ENCODE peak calls at places on chromosomes 16 and 17, in eight cellular contexts. One of them, this sample, is unnamed.

GRCh38 chr16:29845656-29846055 is 17.4 kb downstream of the CDIPT start:
- DNase-seq in RWPE1: no peak
- DNase-seq in kidney: no peak
- DNase-seq in tibial nerve: no peak
- DNase-seq in uterus: no peak
- DNase-seq in H9: no peak
- DNase-seq in coronary artery: no peak
- DNase-seq in PC-3: no peak
- DNase-seq in this sample: no peak

GRCh38 chr16:71622088-71622487 is 3.9 kb upstream of the MARVELD3 start:
- DNase-seq in uterus: no peak
- DNase-seq in RWPE1: no peak
- DNase-seq in coronary artery: no peak
- DNase-seq in tibial nerve: no peak
- DNase-seq in H9: no peak
- DNase-seq in kidney: no peak
- DNase-seq in PC-3: no peak
- DNase-seq in this sample: no peak

GRCh38 chr17:50289268-50289667 is 15.0 kb downstream of the TMEM92 start:
- DNase-seq in tibial nerve: no peak
- DNase-seq in H9: no peak
- DNase-seq in PC-3: no peak
- DNase-seq in coronary artery: no peak
- DNase-seq in RWPE1: no peak
- DNase-seq in kidney: peak; percentile 16
- DNase-seq in uterus: peak; percentile 54
- DNase-seq in this sample: no peak

GRCh38 chr16:21239646-21240045 is 6.1 kb downstream of the ANKS4B start:
- DNase-seq in kidney: no peak
- DNase-seq in RWPE1: no peak
- DNase-seq in PC-3: no peak
- DNase-seq in H9: no peak
- DNase-seq in tibial nerve: no peak
- DNase-seq in uterus: no peak
- DNase-seq in coronary artery: no peak
- DNase-seq in this sample: no peak

GRCh38 chr16:5595849-5596248 is 498.3 kb upstream of the EEF2KMT start:
- DNase-seq in uterus: no peak
- DNase-seq in kidney: no peak
- DNase-seq in tibial nerve: no peak
- DNase-seq in coronary artery: no peak
- DNase-seq in RWPE1: no peak
- DNase-seq in PC-3: no peak
- DNase-seq in H9: no peak
- DNase-seq in this sample: no peak

GRCh38 chr17:32953883-32954282 is 25.9 kb downstream of the TMEM98 start:
- DNase-seq in kidney: no peak
- DNase-seq in RWPE1: no peak
- DNase-seq in uterus: no peak
- DNase-seq in coronary artery: no peak
- DNase-seq in PC-3: no peak
- DNase-seq in H9: no peak
- DNase-seq in tibial nerve: no peak
- DNase-seq in this sample: no peak

GRCh38 chr16:72847187-72848044 is 200.5 kb downstream of the ZFHX3 start:
- DNase-seq in RWPE1: no peak
- DNase-seq in PC-3: peak; percentile 19
- DNase-seq in tibial nerve: no peak
- DNase-seq in coronary artery: peak; percentile 73
- DNase-seq in uterus: no peak
- DNase-seq in H9: peak; percentile 74
- DNase-seq in kidney: no peak
- DNase-seq in this sample: no peak

GRCh38 chr16:77327717-77328116 is 107.1 kb downstream of the ADAMTS18 start:
- DNase-seq in kidney: no peak
- DNase-seq in PC-3: no peak
- DNase-seq in coronary artery: no peak
- DNase-seq in H9: no peak
- DNase-seq in uterus: no peak
- DNase-seq in RWPE1: no peak
- DNase-seq in tibial nerve: no peak
- DNase-seq in this sample: no peak

GRCh38 chr16:19136549-19137196 is 22.9 kb downstream of the ITPRIPL2 start:
- DNase-seq in coronary artery: no peak
- DNase-seq in H9: no peak
- DNase-seq in tibial nerve: peak; percentile 50
- DNase-seq in PC-3: peak; percentile 13
- DNase-seq in kidney: no peak
- DNase-seq in RWPE1: no peak
- DNase-seq in uterus: no peak
- DNase-seq in this sample: no peak

GRCh38 chr16:595094-595528 is 5.2 kb downstream of the RAB40C start:
- DNase-seq in uterus: no peak
- DNase-seq in H9: no peak
- DNase-seq in coronary artery: no peak
- DNase-seq in PC-3: no peak
- DNase-seq in kidney: no peak
- DNase-seq in tibial nerve: no peak
- DNase-seq in RWPE1: no peak
- DNase-seq in this sample: peak; percentile 49

GRCh38 chr17:37642706-37643105 is 540 bp downstream of the DDX52 start:
- DNase-seq in coronary artery: no peak
- DNase-seq in kidney: no peak
- DNase-seq in H9: no peak
- DNase-seq in RWPE1: peak; percentile 43
- DNase-seq in tibial nerve: no peak
- DNase-seq in PC-3: peak; percentile 19
- DNase-seq in uterus: no peak
- DNase-seq in this sample: no peak

GRCh38 chr17:37643118-37643766 is at the start of gene DDX52:
- DNase-seq in PC-3: peak; percentile 85
- DNase-seq in tibial nerve: peak; percentile 88
- DNase-seq in kidney: peak; percentile 96
- DNase-seq in uterus: peak; percentile 90
- DNase-seq in RWPE1: peak; percentile 97
- DNase-seq in H9: peak; percentile 87
- DNase-seq in coronary artery: peak; percentile 90
- DNase-seq in this sample: peak; percentile 95

GRCh38 chr17:37648555-37648954 is 5.3 kb upstream of the DDX52 start:
- DNase-seq in uterus: no peak
- DNase-seq in coronary artery: no peak
- DNase-seq in H9: no peak
- DNase-seq in tibial nerve: no peak
- DNase-seq in kidney: no peak
- DNase-seq in PC-3: peak; percentile 57
- DNase-seq in RWPE1: peak; percentile 23
- DNase-seq in this sample: no peak

GRCh38 chr17:37640016-37640415 is 3.2 kb downstream of the DDX52 start:
- DNase-seq in tibial nerve: no peak
- DNase-seq in H9: no peak
- DNase-seq in PC-3: no peak
- DNase-seq in kidney: no peak
- DNase-seq in uterus: no peak
- DNase-seq in coronary artery: no peak
- DNase-seq in RWPE1: no peak
- DNase-seq in this sample: no peak

GRCh38 chr17:37643829-37644228 is 583 bp upstream of the DDX52 start:
- DNase-seq in coronary artery: no peak
- DNase-seq in H9: no peak
- DNase-seq in RWPE1: no peak
- DNase-seq in PC-3: no peak
- DNase-seq in uterus: no peak
- DNase-seq in tibial nerve: no peak
- DNase-seq in kidney: no peak
- DNase-seq in this sample: no peak
- H3K27ac ChIP-seq in coronary artery: peak overlapping the region; percentile 85
- H3K27ac ChIP-seq in H9: no peak overlapping the region
- H3K27ac ChIP-seq in RWPE1: no peak overlapping the region
- H3K27ac ChIP-seq in PC-3: no peak overlapping the region
- H3K27ac ChIP-seq in uterus: peak overlapping the region; percentile 77
- H3K27ac ChIP-seq in tibial nerve: peak overlapping the region; percentile 85
- H3K27ac ChIP-seq in kidney: no peak overlapping the region
- H3K27ac ChIP-seq in this sample: peak overlapping the region; percentile 59

GRCh38 chr17:55549140-55549539 is 37.9 kb upstream of the SMIM36 start:
- DNase-seq in uterus: no peak
- DNase-seq in PC-3: peak; percentile 68
- DNase-seq in tibial nerve: no peak
- DNase-seq in coronary artery: no peak
- DNase-seq in kidney: no peak
- DNase-seq in H9: no peak
- DNase-seq in RWPE1: no peak
- DNase-seq in this sample: no peak
- TF ChIP-seq CTCF in uterus: peak; percentile 19
- TF ChIP-seq CTCF in PC-3: peak; percentile 80
- TF ChIP-seq CTCF in tibial nerve: peak; percentile 15
- TF ChIP-seq CTCF in coronary artery: no peak
- TF ChIP-seq CTCF in kidney: peak; percentile 9
- TF ChIP-seq CTCF in H9: peak; percentile 66
- TF ChIP-seq CTCF in RWPE1: no peak
- TF ChIP-seq CTCF in this sample: no peak

GRCh38 chr17:45172541-45173286 is 11.0 kb downstream of the HEXIM2 start:
- DNase-seq in kidney: peak; percentile 94
- DNase-seq in RWPE1: peak; percentile 89
- DNase-seq in coronary artery: peak; percentile 90
- DNase-seq in tibial nerve: no peak
- DNase-seq in uterus: peak; percentile 66
- DNase-seq in H9: peak; percentile 75
- DNase-seq in PC-3: peak; percentile 97
- DNase-seq in this sample: peak; percentile 83

GRCh38 chr17:45170280-45170975 is 8.8 kb downstream of the HEXIM2 start:
- DNase-seq in kidney: peak; percentile 52
- DNase-seq in H9: peak; percentile 36
- DNase-seq in coronary artery: no peak
- DNase-seq in uterus: no peak
- DNase-seq in tibial nerve: no peak
- DNase-seq in RWPE1: no peak
- DNase-seq in PC-3: no peak
- DNase-seq in this sample: no peak

GRCh38 chr17:45171338-45172231 is 9.9 kb downstream of the HEXIM2 start:
- DNase-seq in kidney: peak; percentile 84
- DNase-seq in tibial nerve: no peak
- DNase-seq in RWPE1: peak; percentile 77
- DNase-seq in H9: peak; percentile 79
- DNase-seq in coronary artery: peak; percentile 76
- DNase-seq in uterus: peak; percentile 39
- DNase-seq in PC-3: peak; percentile 93
- DNase-seq in this sample: peak; percentile 76

GRCh38 chr17:45170976-45171337 is 9.3 kb downstream of the HEXIM2 start:
- DNase-seq in RWPE1: peak; percentile 92
- DNase-seq in H9: peak; percentile 38
- DNase-seq in uterus: peak; percentile 71
- DNase-seq in PC-3: peak; percentile 88
- DNase-seq in kidney: peak; percentile 82
- DNase-seq in coronary artery: peak; percentile 93
- DNase-seq in tibial nerve: peak; percentile 68
- DNase-seq in this sample: peak; percentile 64

GRCh38 chr17:45172232-45172540 is 10.5 kb downstream of the HEXIM2 start:
- DNase-seq in coronary artery: no peak
- DNase-seq in uterus: no peak
- DNase-seq in tibial nerve: no peak
- DNase-seq in H9: no peak
- DNase-seq in RWPE1: no peak
- DNase-seq in kidney: no peak
- DNase-seq in PC-3: no peak
- DNase-seq in this sample: no peak
- H3K27ac ChIP-seq in coronary artery: peak overlapping the region; percentile 79
- H3K27ac ChIP-seq in uterus: peak overlapping the region; percentile 85
- H3K27ac ChIP-seq in tibial nerve: peak overlapping the region; percentile 97
- H3K27ac ChIP-seq in H9: peak overlapping the region; percentile 19
- H3K27ac ChIP-seq in RWPE1: peak overlapping the region; percentile 100
- H3K27ac ChIP-seq in kidney: peak overlapping the region; percentile 97
- H3K27ac ChIP-seq in PC-3: peak overlapping the region; percentile 95
- H3K27ac ChIP-seq in this sample: peak overlapping the region; percentile 80

GRCh38 chr16:10031473-10031872 is 150.8 kb downstream of the GRIN2A start:
- DNase-seq in tibial nerve: no peak
- DNase-seq in kidney: no peak
- DNase-seq in PC-3: peak; percentile 4
- DNase-seq in coronary artery: no peak
- DNase-seq in uterus: no peak
- DNase-seq in RWPE1: no peak
- DNase-seq in H9: no peak
- DNase-seq in this sample: no peak
- TF ChIP-seq CTCF in tibial nerve: no peak
- TF ChIP-seq CTCF in kidney: no peak
- TF ChIP-seq CTCF in PC-3: peak; percentile 48
- TF ChIP-seq CTCF in coronary artery: no peak
- TF ChIP-seq CTCF in uterus: no peak
- TF ChIP-seq CTCF in RWPE1: no peak
- TF ChIP-seq CTCF in H9: peak; percentile 37
- TF ChIP-seq CTCF in this sample: no peak

DNA sequence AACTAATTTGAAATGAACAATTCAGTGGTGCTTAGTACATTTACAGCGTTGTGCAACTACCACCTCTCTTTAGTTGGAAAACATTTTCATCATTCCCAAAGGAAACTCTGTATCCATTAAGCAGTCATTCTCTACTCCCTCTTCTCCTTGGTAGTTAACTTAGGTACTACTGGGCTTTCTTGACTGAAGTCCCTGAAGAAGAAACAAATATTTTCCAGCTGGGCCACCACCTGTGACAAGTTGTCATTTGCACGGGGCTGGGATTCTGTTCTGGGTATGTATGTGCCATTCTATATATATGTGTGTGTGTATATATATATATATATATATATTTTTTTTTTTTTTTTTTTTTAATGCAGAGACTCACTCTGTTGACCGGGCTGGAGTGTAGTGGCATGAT is 15.4 kb upstream of the RMI2 start:
- DNase-seq in uterus: no peak
- DNase-seq in coronary artery: no peak
- DNase-seq in kidney: no peak
- DNase-seq in RWPE1: no peak
- DNase-seq in tibial nerve: no peak
- DNase-seq in H9: no peak
- DNase-seq in PC-3: no peak
- DNase-seq in this sample: no peak
- H3K27ac ChIP-seq in uterus: no peak overlapping the region
- H3K27ac ChIP-seq in coronary artery: no peak overlapping the region
- H3K27ac ChIP-seq in kidney: no peak overlapping the region
- H3K27ac ChIP-seq in RWPE1: no peak overlapping the region
- H3K27ac ChIP-seq in tibial nerve: no peak overlapping the region
- H3K27ac ChIP-seq in H9: peak overlapping the region; percentile 99
- H3K27ac ChIP-seq in PC-3: no peak overlapping the region
- H3K27ac ChIP-seq in this sample: no peak overlapping the region

This sample was measured in pancreas.